ENCODE peak calls at places on chromosomes 1 and 21, in seven cellular contexts. V is MG63; M is aorta; W is CD4-positive, alpha-beta memory T cell; L is caudate nucleus; K is pancreas; P is NCI-H1105. C is an unnamed sample.

GRCh38 chr1:146019225-146020057 is 2.1 kb downstream of the HJV start:
- DNase-seq in P (no peak), V (no peak), L (no peak), W (no peak), M (peak), K (no peak), C (no peak)

GRCh38 chr1:225689882-225690459 is 37.0 kb upstream of the ENAH start:
- DNase-seq in M (no peak), L (no peak), P (no peak), K (no peak), V (no peak), W (no peak), C (no peak)

GRCh38 chr1:151838491-151839412 is 868 bp downstream of the C2CD4D start:
- DNase-seq in W (peak), L (no peak), M (no peak), P (no peak), V (no peak), K (no peak), C (no peak)

GRCh38 chr1:198597690-198598430 is 41.0 kb upstream of the PTPRC start:
- DNase-seq in K (no peak), W (no peak), P (no peak), M (peak), V (no peak), L (no peak), C (no peak)

GRCh38 chr1:2494323-2494693 is 18.2 kb downstream of the PLCH2 start:
- DNase-seq in K (no peak), M (no peak), W (no peak), V (peak), L (no peak), P (no peak), C (no peak)

GRCh38 chr21:28099296-28099695 is 893.4 kb downstream of the LTN1 start:
- DNase-seq in P (no peak), V (peak), W (no peak), K (peak), L (no peak), M (no peak), C (no peak)

GRCh38 chr1:195717651-195718050 is 890.6 kb downstream of the KCNT2 start:
- DNase-seq in W (no peak), P (no peak), V (no peak), L (no peak), K (no peak), M (no peak), C (no peak)

GRCh38 chr1:210129759-210130158 is 102.8 kb upstream of the SERTAD4 start:
- DNase-seq in L (no peak), V (no peak), W (no peak), K (no peak), M (no peak), P (no peak), C (no peak)

GRCh38 chr1:177780096-177780700 is 189.7 kb downstream of the SEC16B start:
- DNase-seq in M (no peak), L (peak), K (no peak), W (no peak), V (no peak), P (peak), C (no peak)

GRCh38 chr1:34816778-34817177 is 24.0 kb downstream of the GJA4 start:
- DNase-seq in V (no peak), P (no peak), L (no peak), K (no peak), M (no peak), W (no peak), C (no peak)

GRCh38 chr21:25964009-25964408 is 206.6 kb downstream of the APP start:
- DNase-seq in V (no peak), P (no peak), W (no peak), K (no peak), M (no peak), L (no peak), C (no peak)

GRCh38 chr1:54996359-54996868 is 2.3 kb upstream of the BSND start:
- DNase-seq in K (peak), P (no peak), L (peak), V (peak), W (peak), M (peak), C (peak)

GRCh38 chr1:39898648-39899603 is 2.8 kb downstream of the MYCL start:
- DNase-seq in K (peak), L (peak), P (peak), M (no peak), W (no peak), V (peak), C (no peak)

GRCh38 chr1:93840956-93841482 is 38.0 kb downstream of the DNTTIP2 start:
- DNase-seq in W (no peak), V (no peak), P (no peak), K (no peak), L (no peak), M (no peak), C (no peak)

GRCh38 chr1:27604579-27605299 is 795 bp upstream of the AHDC1 start:
- DNase-seq in P (no peak), W (no peak), V (no peak), L (no peak), K (no peak), M (no peak), C (no peak)

GRCh38 chr1:209808059-209808494 is 2.1 kb upstream of the IRF6 start:
- DNase-seq in P (peak), W (no peak), L (no peak), V (peak), K (no peak), M (no peak), C (no peak)

GRCh38 chr1:230103341-230104173 is 36.5 kb downstream of the GALNT2 start:
- DNase-seq in M (no peak), L (no peak), K (no peak), P (no peak), W (no peak), V (no peak), C (no peak)

GRCh38 chr1:38392866-38393265 is 346.3 kb upstream of the POU3F1 start:
- DNase-seq in V (no peak), P (no peak), M (no peak), K (no peak), W (no peak), L (no peak), C (no peak)

GRCh38 chr21:45105906-45106485 is 31.6 kb downstream of the ADARB1 start:
- DNase-seq in P (no peak), M (no peak), L (no peak), V (no peak), K (no peak), W (no peak), C (no peak)

GRCh38 chr1:215833936-215834729 is 267.0 kb downstream of the KCTD3 start:
- DNase-seq in L (no peak), V (no peak), K (no peak), P (no peak), W (no peak), M (no peak), C (no peak)

GRCh38 chr1:94199398-94199797 is 38.0 kb downstream of the ARHGAP29 start:
- DNase-seq in W (no peak), L (no peak), M (no peak), K (no peak), P (no peak), V (no peak), C (no peak)

GRCh38 chr1:150551049-150551783 is 2.0 kb downstream of the ADAMTSL4 start:
- DNase-seq in W (no peak), P (no peak), M (peak), L (no peak), K (no peak), V (no peak), C (no peak)

GRCh38 chr21:41280115-41280919 is 36.3 kb upstream of the FAM3B start:
- DNase-seq in W (no peak), P (no peak), L (no peak), K (no peak), M (no peak), V (no peak), C (no peak)

GRCh38 chr1:229295745-229296144 is 24.8 kb downstream of the RAB4A start:
- DNase-seq in L (no peak), K (no peak), W (no peak), P (no peak), M (no peak), V (no peak), C (no peak)

GRCh38 chr1:6891781-6892579 is 106.7 kb downstream of the CAMTA1 start:
- DNase-seq in M (no peak), L (no peak), V (no peak), P (no peak), W (no peak), K (no peak), C (no peak)

GRCh38 chr1:226942392-226942791 is 2.3 kb downstream of the COQ8A start:
- DNase-seq in K (no peak), W (no peak), M (no peak), P (no peak), V (no peak), L (no peak), C (no peak)

GRCh38 chr1:59657873-59658465 is 156.8 kb upstream of the HOOK1 start:
- DNase-seq in M (no peak), L (no peak), W (no peak), P (no peak), K (no peak), V (no peak), C (no peak)

GRCh38 chr1:151862604-151863003 is 9.1 kb upstream of the THEM5 start:
- DNase-seq in K (no peak), L (no peak), V (peak), P (no peak), W (no peak), M (no peak), C (no peak)

GRCh38 chr21:34730756-34731445 is 62.1 kb downstream of the CLIC6 start:
- DNase-seq in P (no peak), W (no peak), V (no peak), K (no peak), M (no peak), L (no peak), C (no peak)

GRCh38 chr1:25550155-25550506 is 6.7 kb downstream of the LDLRAP1 start:
- DNase-seq in P (no peak), W (no peak), K (no peak), M (no peak), L (no peak), V (no peak), C (no peak)

GRCh38 chr1:109247401-109248365 is 1.7 kb upstream of the CELSR2 start:
- DNase-seq in P (no peak), K (no peak), W (no peak), M (no peak), L (no peak), V (no peak), C (no peak)

GRCh38 chr1:86741947-86742572 is 37.7 kb downstream of the SH3GLB1 start:
- DNase-seq in W (peak), L (peak), M (no peak), P (peak), K (no peak), V (no peak), C (peak)

GRCh38 chr1:64136749-64137568 is 66.5 kb upstream of the UBE2U start:
- DNase-seq in W (peak), L (peak), P (peak), K (peak), M (peak), V (peak), C (peak)

GRCh38 chr1:61332196-61332753 is 249.9 kb downstream of the NFIA start:
- DNase-seq in V (no peak), P (no peak), W (no peak), L (no peak), K (no peak), M (no peak), C (peak)

GRCh38 chr1:158003409-158003805 is 10.0 kb downstream of the KIRREL1 start:
- DNase-seq in P (no peak), L (no peak), K (no peak), V (peak), W (no peak), M (no peak), C (no peak)

C was measured in CD4-positive, CD25-positive, alpha-beta regulatory T cell.